ENCODE peak calls at places on chromosomes 3 and 15, in ten cellular contexts. I, M, A, K, J, H, V, Z, P and D are unnamed samples.

GRCh38 chr3:7285502-7285901 is 424.6 kb downstream of the GRM7 start:
- DNase-seq in I (no peak), M (no peak), A (no peak), K (no peak), J (no peak), H (no peak), V (peak), Z (no peak), P (peak), D (no peak)

GRCh38 chr3:171255236-171255806 is 204.9 kb downstream of the TNIK start:
- DNase-seq in I (no peak), M (no peak), A (no peak), K (no peak), J (no peak), H (peak), V (no peak), Z (no peak), P (peak), D (no peak)

GRCh38 chr15:79380755-79381499 is 51.2 kb upstream of the MINAR1 start:
- DNase-seq in I (peak), M (peak), A (peak), K (peak), J (peak), H (peak), V (peak), Z (peak), P (peak), D (peak)

GRCh38 chr3:175792245-175792644 is 933.1 kb downstream of the NAALADL2 start:
- DNase-seq in I (no peak), M (no peak), A (no peak), K (no peak), J (no peak), H (no peak), V (no peak), Z (no peak), P (no peak), D (no peak)

GRCh38 chr3:136327671-136328070 is 77.5 kb downstream of the PCCB start:
- DNase-seq in I (no peak), M (no peak), A (no peak), K (no peak), J (no peak), H (no peak), V (no peak), Z (no peak), P (no peak), D (no peak)

GRCh38 chr15:90058308-90058707 is 44.0 kb downstream of the IDH2 start:
- DNase-seq in I (no peak), M (no peak), A (no peak), K (no peak), J (no peak), H (peak), V (no peak), Z (no peak), P (no peak), D (no peak)

GRCh38 chr3:193905993-193906396 is 230.0 kb upstream of the HES1 start:
- DNase-seq in I (no peak), M (no peak), A (peak), K (no peak), J (no peak), H (no peak), V (peak), Z (no peak), P (no peak), D (peak)

GRCh38 chr3:178382388-178383061 is 153.7 kb upstream of the KCNMB2 start:
- DNase-seq in I (peak), M (no peak), A (no peak), K (no peak), J (no peak), H (no peak), V (peak), Z (peak), P (peak), D (peak)

GRCh38 chr3:161371441-161372320 is at the start of gene SPTSSB:
- DNase-seq in I (peak), M (peak), A (peak), K (peak), J (peak), H (no peak), V (peak), Z (peak), P (peak), D (no peak)

GRCh38 chr15:66356359-66357236 is at the start of gene TIPIN:
- DNase-seq in I (peak), M (peak), A (peak), K (peak), J (peak), H (peak), V (peak), Z (peak), P (peak), D (peak)

GRCh38 chr3:180265551-180265950 is 228.8 kb upstream of the PEX5L start:
- DNase-seq in I (peak), M (no peak), A (no peak), K (no peak), J (no peak), H (no peak), V (no peak), Z (peak), P (peak), D (peak)

GRCh38 chr3:159867372-159867771 is 121.3 kb upstream of the IL12A start:
- DNase-seq in I (no peak), M (no peak), A (no peak), K (no peak), J (no peak), H (no peak), V (no peak), Z (no peak), P (no peak), D (no peak)

GRCh38 chr15:44675911-44676310 is 12.4 kb upstream of the SPG11 start:
- DNase-seq in I (no peak), M (no peak), A (no peak), K (no peak), J (no peak), H (no peak), V (no peak), Z (no peak), P (no peak), D (no peak)

GRCh38 chr3:63864008-63864871 is 573 bp downstream of the ATXN7 start:
- DNase-seq in I (no peak), M (peak), A (peak), K (no peak), J (peak), H (no peak), V (peak), Z (no peak), P (peak), D (no peak)

GRCh38 chr3:63863150-63864007 is at the start of the genes ATXN7 and THOC7:
- DNase-seq in I (peak), M (peak), A (peak), K (peak), J (peak), H (no peak), V (peak), Z (peak), P (peak), D (no peak)

GRCh38 chr3:63862804-63863149 is 828 bp downstream of the THOC7 start:
- DNase-seq in I (no peak), M (no peak), A (no peak), K (no peak), J (no peak), H (no peak), V (no peak), Z (no peak), P (no peak), D (no peak)

GRCh38 chr3:63857311-63857710 is 6.3 kb downstream of the THOC7 start:
- DNase-seq in I (peak), M (no peak), A (no peak), K (no peak), J (no peak), H (no peak), V (peak), Z (peak), P (peak), D (no peak)

GRCh38 chr3:63861306-63861705 is 2.3 kb downstream of the THOC7 start:
- DNase-seq in I (no peak), M (no peak), A (no peak), K (no peak), J (no peak), H (no peak), V (no peak), Z (no peak), P (no peak), D (no peak)
- H3K4me3 ChIP-seq in I (no peak), M (no peak), A (no peak), K (no peak), J (no peak), H (no peak), V (no peak), Z (no peak), P (no peak), D (no peak)

DNA sequence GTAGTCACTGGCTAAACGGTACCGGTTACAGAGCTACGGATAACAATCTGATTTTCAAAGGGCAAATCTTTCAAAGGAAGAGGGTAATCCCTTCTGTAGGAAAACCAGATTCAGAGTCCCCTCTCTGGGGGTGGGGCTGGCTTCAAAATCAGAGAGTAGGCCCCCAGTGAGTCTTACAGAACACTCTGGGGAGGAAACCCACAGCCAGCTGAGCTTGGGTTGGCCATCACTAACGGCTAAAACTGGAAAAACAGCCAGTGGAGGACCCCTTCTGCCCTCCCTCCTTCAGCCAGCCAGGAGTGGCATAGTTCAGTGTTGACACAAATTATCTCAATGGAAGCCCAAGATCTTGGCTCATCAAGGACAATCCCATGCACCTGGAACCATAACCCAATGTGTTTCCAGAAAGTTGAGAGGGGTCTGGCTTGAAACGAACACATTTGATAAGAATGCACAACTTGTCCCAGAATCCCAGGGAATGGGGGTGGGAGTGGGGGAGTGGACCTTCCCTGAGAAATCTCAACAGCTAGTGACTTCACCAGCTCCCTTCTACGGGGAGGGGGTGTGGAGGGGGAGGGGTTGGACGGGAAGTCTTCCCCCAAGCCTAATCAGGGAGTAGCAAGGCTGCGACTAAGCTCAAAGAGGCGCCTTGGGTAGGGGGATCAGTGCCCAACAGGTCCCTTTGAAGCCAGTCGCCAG is 1.0 kb downstream of the RASL12 start:
- DNase-seq in I (no peak), M (no peak), A (no peak), K (no peak), J (no peak), H (no peak), V (no peak), Z (no peak), P (no peak), D (no peak)
- H3K4me3 ChIP-seq in I (no peak), M (peak), A (peak), K (no peak), J (no peak), H (no peak), V (no peak), Z (peak), P (no peak), D (no peak)

GRCh38 chr3:106113747-106114146 is 244.9 kb upstream of the CBLB start:
- DNase-seq in I (no peak), M (no peak), A (no peak), K (no peak), J (no peak), H (no peak), V (no peak), Z (no peak), P (no peak), D (no peak)
- H3K4me3 ChIP-seq in I (no peak), M (no peak), A (no peak), K (no peak), J (no peak), H (no peak), V (no peak), Z (no peak), P (no peak), D (no peak)

GRCh38 chr3:100590114-100590839 is 19.1 kb upstream of the ADGRG7 start:
- DNase-seq in I (peak), M (no peak), A (no peak), K (peak), J (peak), H (no peak), V (peak), Z (peak), P (peak), D (peak)
- H3K4me3 ChIP-seq in I (no peak), M (peak), A (peak), K (no peak), J (peak), H (no peak), V (no peak), Z (no peak), P (no peak), D (no peak)

DNA sequence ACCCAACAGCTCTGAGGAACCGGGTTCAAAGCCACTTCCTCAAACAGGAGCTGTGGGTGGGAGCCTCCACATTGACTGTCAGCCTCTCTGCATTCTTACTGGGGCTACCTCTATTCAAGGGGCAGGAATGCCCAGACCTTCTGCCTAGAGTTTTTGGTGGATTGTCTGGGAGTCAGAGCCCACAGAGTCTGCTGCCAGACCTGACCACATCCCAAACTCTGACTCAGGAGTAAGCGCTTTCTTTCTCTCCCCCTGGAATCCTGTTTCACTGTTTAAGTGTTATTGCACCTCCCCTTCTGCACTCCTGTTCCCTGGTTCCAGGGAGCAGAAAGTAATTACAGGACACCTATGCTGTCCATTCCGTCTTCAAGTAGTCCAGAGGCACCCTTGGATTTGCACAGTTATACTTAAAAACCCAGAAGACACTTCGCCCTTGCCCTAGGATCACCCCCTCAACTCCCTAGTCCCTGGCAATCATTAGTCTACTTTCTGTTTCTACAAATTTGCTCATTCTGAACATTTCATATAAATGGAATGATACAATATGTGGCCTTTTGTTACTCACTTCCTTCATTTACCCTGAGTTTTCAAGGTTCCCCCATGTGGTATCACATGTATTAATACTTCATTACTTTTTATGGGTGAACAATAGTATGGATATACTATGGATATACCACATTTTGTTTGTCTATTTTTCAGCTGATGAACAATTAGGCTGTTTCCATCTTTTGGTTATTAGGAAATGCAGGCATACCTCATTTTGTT is 37.9 kb upstream of the TJP1 start:
- DNase-seq in I (peak), M (no peak), A (no peak), K (no peak), J (no peak), H (no peak), V (peak), Z (peak), P (peak), D (peak)
- H3K4me3 ChIP-seq in I (no peak), M (no peak), A (no peak), K (no peak), J (no peak), H (no peak), V (no peak), Z (no peak), P (no peak), D (no peak)

GRCh38 chr15:41773332-41773728 is 954 bp upstream of the MAPKBP1 start:
- DNase-seq in I (no peak), M (no peak), A (no peak), K (no peak), J (no peak), H (no peak), V (no peak), Z (peak), P (no peak), D (no peak)
- H3K4me3 ChIP-seq in I (no peak), M (peak), A (peak), K (peak), J (peak), H (peak), V (no peak), Z (peak), P (no peak), D (peak)

GRCh38 chr3:18442743-18443669 is 17.9 kb upstream of the SATB1 start:
- DNase-seq in I (no peak), M (no peak), A (no peak), K (no peak), J (no peak), H (no peak), V (no peak), Z (no peak), P (no peak), D (no peak)
- H3K4me3 ChIP-seq in I (no peak), M (peak), A (peak), K (no peak), J (peak), H (no peak), V (no peak), Z (peak), P (no peak), D (no peak)

GRCh38 chr3:73546961-73547360 is 77.8 kb downstream of the PDZRN3 start:
- DNase-seq in I (peak), M (no peak), A (no peak), K (no peak), J (no peak), H (no peak), V (peak), Z (peak), P (peak), D (peak)
- H3K4me3 ChIP-seq in I (no peak), M (no peak), A (no peak), K (no peak), J (no peak), H (no peak), V (no peak), Z (peak), P (no peak), D (peak)